ENCODE peak calls at places on chromosome 9, in four cellular contexts. G is CD4-positive, alpha-beta memory T cell; Y is AG09309; I is hepatocyte. E is an unnamed sample.

GRCh38 chr9:81373294-81373693 is 316.1 kb downstream of the TLE1 start:
- DNase-seq in I (no peak), Y (no peak), G (no peak), E (no peak)

GRCh38 chr9:70576121-70576520 is 161.7 kb upstream of the KLF9 start:
- DNase-seq in Y (no peak), I (no peak), G (no peak), E (no peak)

GRCh38 chr9:77793909-77794308 is 145.8 kb upstream of the GNA14 start:
- DNase-seq in Y (no peak), G (no peak), I (no peak), E (no peak)

GRCh38 chr9:504921-505821 is 290.5 kb downstream of the DOCK8 start:
- DNase-seq in Y (no peak), G (peak; percentile 11), I (peak; percentile 55), E (no peak)

GRCh38 chr9:137722481-137722880 is 103.7 kb downstream of the EHMT1 start:
- DNase-seq in G (peak; percentile 50), I (no peak), Y (no peak), E (no peak)

GRCh38 chr9:70021026-70021571 is 22.5 kb upstream of the MAMDC2 start:
- DNase-seq in Y (peak; percentile 63), G (no peak), I (no peak), E (no peak)

GRCh38 chr9:114680266-114681011 is 1.6 kb downstream of the TEX48 start:
- DNase-seq in I (no peak), Y (no peak), G (no peak), E (no peak)

GRCh38 chr9:134413890-134414731 is 87.9 kb downstream of the RXRA start:
- DNase-seq in G (no peak), Y (peak; percentile 57), I (peak; percentile 79), E (no peak)

GRCh38 chr9:134434896-134435506 is 108.7 kb downstream of the RXRA start:
- DNase-seq in Y (peak; percentile 89), G (no peak), I (peak; percentile 96), E (no peak)

GRCh38 chr9:125550633-125551032 is 156.4 kb downstream of the MAPKAP1 start:
- DNase-seq in G (no peak), Y (no peak), I (no peak), E (no peak)

GRCh38 chr9:134738869-134739659 is 97.5 kb downstream of the COL5A1 start:
- DNase-seq in I (peak; percentile 84), G (peak; percentile 25), Y (no peak), E (no peak)

GRCh38 chr9:8315211-8315610 is 515.6 kb upstream of the DMAC1 start:
- DNase-seq in G (no peak), Y (no peak), I (no peak), E (no peak)

GRCh38 chr9:95346021-95346420 is 28.5 kb upstream of the FANCC start:
- DNase-seq in I (no peak), Y (no peak), G (no peak), E (no peak)

GRCh38 chr9:3157011-3157410 is 313.1 kb upstream of the PUM3 start:
- DNase-seq in G (no peak), Y (no peak), I (no peak), E (no peak)

DNA sequence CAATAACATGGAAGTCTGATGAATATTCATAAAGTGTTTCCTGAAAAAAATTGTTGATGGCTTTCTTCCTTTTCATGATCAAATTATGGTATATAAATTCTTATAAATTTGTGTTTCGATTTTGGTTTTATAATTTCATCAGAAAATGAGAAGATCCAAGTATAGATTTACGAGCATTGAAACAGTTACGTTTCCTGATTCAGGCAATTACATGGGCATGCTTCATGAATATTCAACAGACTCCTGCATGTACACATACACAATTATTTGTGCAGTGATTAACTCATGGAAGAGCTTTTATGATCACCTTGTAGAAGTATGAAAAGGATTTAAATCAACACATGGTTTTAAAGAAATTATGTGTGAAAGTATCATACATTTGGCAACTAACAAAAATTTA is 136.7 kb downstream of the MPDZ start:
- DNase-seq in I (no peak), G (no peak), Y (no peak), E (no peak)
- H3K4me3 ChIP-seq in I (no peak overlapping the region), G (no peak overlapping the region), Y (no peak overlapping the region), E (no peak overlapping the region)

GRCh38 chr9:122225323-122226141 is 3.2 kb downstream of the LHX6 start:
- DNase-seq in Y (no peak), G (no peak), I (no peak), E (no peak)
- H3K4me3 ChIP-seq in Y (no peak overlapping the region), G (no peak overlapping the region), I (no peak overlapping the region), E (no peak overlapping the region)

DNA sequence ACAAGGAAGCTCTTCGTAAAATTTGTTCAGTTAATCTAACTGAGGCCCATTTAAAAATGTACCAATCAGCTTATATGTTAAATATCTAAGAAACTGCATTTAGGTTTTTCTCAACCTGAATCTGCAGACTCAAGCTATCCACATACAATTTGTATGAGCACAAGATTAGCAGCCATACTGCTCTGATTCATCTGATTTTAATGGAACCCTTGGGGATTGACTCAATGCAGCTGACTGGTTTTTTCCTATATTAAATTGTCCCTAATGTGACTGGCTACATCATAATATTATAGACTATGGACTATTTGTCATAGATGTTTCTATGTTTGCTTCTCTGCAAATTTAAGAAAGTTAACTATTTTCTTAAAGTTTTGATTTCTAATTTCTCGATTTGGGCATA is 451.0 kb upstream of the TUSC1 start:
- DNase-seq in Y (peak; percentile 5), I (no peak), G (no peak), E (no peak)
- H3K4me3 ChIP-seq in Y (no peak overlapping the region), I (no peak overlapping the region), G (no peak overlapping the region), E (no peak overlapping the region)

DNA sequence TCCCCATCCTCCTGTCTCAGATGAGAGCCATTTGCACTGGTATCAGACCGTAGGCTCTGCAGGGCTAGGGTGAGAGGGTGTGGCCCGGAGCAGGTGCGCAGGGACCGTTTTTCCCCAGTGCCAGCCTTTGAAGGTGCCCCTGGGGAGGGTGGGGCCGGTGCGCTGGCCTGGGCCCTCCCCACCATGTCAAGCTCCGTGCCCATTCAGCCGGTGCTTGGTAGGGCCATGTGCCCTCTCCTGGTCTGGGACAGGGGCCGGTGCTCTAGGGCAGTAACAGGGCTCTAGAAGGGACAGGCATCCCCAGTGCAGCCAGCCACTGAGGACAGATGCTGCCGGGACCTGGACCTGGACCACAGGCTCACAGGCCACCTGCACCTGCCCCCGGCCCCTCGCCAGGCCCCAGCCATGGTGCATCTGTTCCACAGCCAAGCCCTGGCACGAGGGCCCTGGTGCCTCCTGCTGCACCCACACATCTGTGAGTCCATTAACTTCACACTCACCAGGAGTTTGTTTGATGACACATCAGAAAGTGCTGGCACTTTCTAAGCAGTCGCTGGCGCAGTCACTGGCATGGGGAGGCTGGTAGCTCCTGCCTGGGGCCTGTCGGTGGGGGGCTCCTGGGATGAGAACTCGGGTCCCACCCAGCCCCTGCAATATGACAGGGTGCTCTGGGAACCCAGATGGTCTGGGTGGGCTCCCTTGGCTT is 5.0 kb upstream of the QRFP start:
- DNase-seq in Y (no peak), G (no peak), I (no peak), E (no peak)
- H3K4me3 ChIP-seq in Y (no peak overlapping the region), G (no peak overlapping the region), I (no peak overlapping the region), E (no peak overlapping the region)

GRCh38 chr9:127742435-127743088 is 7.5 kb upstream of the TOR2A start:
- DNase-seq in Y (no peak), I (peak; percentile 68), G (no peak), E (no peak)
- H3K4me3 ChIP-seq in Y (peak overlapping the region; percentile 21), I (peak overlapping the region; percentile 20), G (no peak overlapping the region), E (no peak overlapping the region)

GRCh38 chr9:131290039-131290766 is 680 bp downstream of the PLPP7 start:
- DNase-seq in I (no peak), Y (no peak), G (no peak), E (no peak)
- H3K4me3 ChIP-seq in I (no peak overlapping the region), Y (peak overlapping the region; percentile 61), G (no peak overlapping the region), E (no peak overlapping the region)